ENCODE peak calls at places on chromosomes 4 and X, in eight cellular contexts. One of them, this sample, is unnamed.
A peak's percentile ranks its signal among the peaks of the same experiment; 100 is the strongest.

GRCh38 chr4:119748853-119749252 is 120.2 kb upstream of the PDE5A start:
- DNase-seq in fibroblast of lung: peak; percentile 70
- DNase-seq in fibroblast of mammary gland: peak; percentile 66
- DNase-seq in heart left ventricle: no peak
- DNase-seq in endodermal cell: no peak
- DNase-seq in WERI-Rb-1: no peak
- DNase-seq in BE2C: no peak
- DNase-seq in mesothelial cell of epicardium: no peak
- DNase-seq in this sample: no peak

GRCh38 chr4:26573389-26573794 is 10.5 kb upstream of the TBC1D19 start:
- DNase-seq in fibroblast of lung: peak; percentile 91
- DNase-seq in fibroblast of mammary gland: no peak
- DNase-seq in heart left ventricle: no peak
- DNase-seq in endodermal cell: no peak
- DNase-seq in WERI-Rb-1: no peak
- DNase-seq in BE2C: no peak
- DNase-seq in mesothelial cell of epicardium: no peak
- DNase-seq in this sample: no peak

GRCh38 chr4:107666134-107666533 is 53.9 kb downstream of the PAPSS1 start:
- DNase-seq in fibroblast of lung: peak; percentile 29
- DNase-seq in fibroblast of mammary gland: peak; percentile 48
- DNase-seq in heart left ventricle: no peak
- DNase-seq in endodermal cell: no peak
- DNase-seq in WERI-Rb-1: no peak
- DNase-seq in BE2C: no peak
- DNase-seq in mesothelial cell of epicardium: no peak
- DNase-seq in this sample: no peak

GRCh38 chr4:162056947-162057346 is 106.9 kb downstream of the FSTL5 start:
- DNase-seq in fibroblast of lung: peak; percentile 30
- DNase-seq in fibroblast of mammary gland: no peak
- DNase-seq in heart left ventricle: peak; percentile 9
- DNase-seq in endodermal cell: peak; percentile 48
- DNase-seq in WERI-Rb-1: peak; percentile 97
- DNase-seq in BE2C: no peak
- DNase-seq in mesothelial cell of epicardium: no peak
- DNase-seq in this sample: peak; percentile 76

GRCh38 chrX:20547649-20548051 is 280.9 kb upstream of the RPS6KA3 start:
- DNase-seq in fibroblast of lung: peak; percentile 81
- DNase-seq in fibroblast of mammary gland: peak; percentile 64
- DNase-seq in heart left ventricle: no peak
- DNase-seq in endodermal cell: no peak
- DNase-seq in WERI-Rb-1: no peak
- DNase-seq in BE2C: no peak
- DNase-seq in mesothelial cell of epicardium: no peak
- DNase-seq in this sample: no peak

GRCh38 chrX:31445542-31445941 is 373.7 kb upstream of the FTHL17 start:
- DNase-seq in fibroblast of lung: no peak
- DNase-seq in fibroblast of mammary gland: no peak
- DNase-seq in heart left ventricle: peak; percentile 6
- DNase-seq in endodermal cell: no peak
- DNase-seq in WERI-Rb-1: no peak
- DNase-seq in BE2C: no peak
- DNase-seq in mesothelial cell of epicardium: no peak
- DNase-seq in this sample: no peak

GRCh38 chrX:39163585-39163984 is 362.3 kb downstream of the MID1IP1 start:
- DNase-seq in fibroblast of lung: peak; percentile 6
- DNase-seq in fibroblast of mammary gland: no peak
- DNase-seq in heart left ventricle: no peak
- DNase-seq in endodermal cell: no peak
- DNase-seq in WERI-Rb-1: no peak
- DNase-seq in BE2C: no peak
- DNase-seq in mesothelial cell of epicardium: no peak
- DNase-seq in this sample: no peak

GRCh38 chrX:43560247-43560946 is 95.7 kb upstream of the MAOA start:
- DNase-seq in fibroblast of lung: no peak
- DNase-seq in fibroblast of mammary gland: no peak
- DNase-seq in heart left ventricle: no peak
- DNase-seq in endodermal cell: no peak
- DNase-seq in WERI-Rb-1: peak; percentile 8
- DNase-seq in BE2C: no peak
- DNase-seq in mesothelial cell of epicardium: no peak
- DNase-seq in this sample: no peak

GRCh38 chr4:53067125-53067802 is 205.1 kb downstream of the RASL11B start:
- DNase-seq in fibroblast of lung: no peak
- DNase-seq in fibroblast of mammary gland: no peak
- DNase-seq in heart left ventricle: no peak
- DNase-seq in endodermal cell: no peak
- DNase-seq in WERI-Rb-1: no peak
- DNase-seq in BE2C: no peak
- DNase-seq in mesothelial cell of epicardium: no peak
- DNase-seq in this sample: no peak

GRCh38 chrX:63128509-63128908 is 222.6 kb downstream of the SPIN4 start:
- DNase-seq in fibroblast of lung: peak; percentile 1
- DNase-seq in fibroblast of mammary gland: peak; percentile 22
- DNase-seq in heart left ventricle: no peak
- DNase-seq in endodermal cell: peak; percentile 62
- DNase-seq in WERI-Rb-1: peak; percentile 25
- DNase-seq in BE2C: no peak
- DNase-seq in mesothelial cell of epicardium: no peak
- DNase-seq in this sample: peak; percentile 11

GRCh38 chr4:109411964-109412363 is 21.7 kb upstream of the SEC24B start:
- DNase-seq in fibroblast of lung: no peak
- DNase-seq in fibroblast of mammary gland: no peak
- DNase-seq in heart left ventricle: peak; percentile 40
- DNase-seq in endodermal cell: no peak
- DNase-seq in WERI-Rb-1: no peak
- DNase-seq in BE2C: peak; percentile 54
- DNase-seq in mesothelial cell of epicardium: peak; percentile 52
- DNase-seq in this sample: no peak

GRCh38 chr4:1985780-1986577 is 22.8 kb downstream of the NELFA start:
- DNase-seq in fibroblast of lung: no peak
- DNase-seq in fibroblast of mammary gland: no peak
- DNase-seq in heart left ventricle: no peak
- DNase-seq in endodermal cell: no peak
- DNase-seq in WERI-Rb-1: no peak
- DNase-seq in BE2C: no peak
- DNase-seq in mesothelial cell of epicardium: no peak
- DNase-seq in this sample: no peak

GRCh38 chr4:86977621-86978184 is 42.9 kb downstream of the AFF1 start:
- DNase-seq in fibroblast of lung: peak; percentile 83
- DNase-seq in fibroblast of mammary gland: peak; percentile 86
- DNase-seq in heart left ventricle: no peak
- DNase-seq in endodermal cell: no peak
- DNase-seq in WERI-Rb-1: no peak
- DNase-seq in BE2C: no peak
- DNase-seq in mesothelial cell of epicardium: no peak
- DNase-seq in this sample: no peak

GRCh38 chr4:1049591-1049905 is 38.1 kb downstream of the FGFRL1 start:
- DNase-seq in fibroblast of lung: no peak
- DNase-seq in fibroblast of mammary gland: no peak
- DNase-seq in heart left ventricle: peak; percentile 18
- DNase-seq in endodermal cell: no peak
- DNase-seq in WERI-Rb-1: no peak
- DNase-seq in BE2C: no peak
- DNase-seq in mesothelial cell of epicardium: no peak
- DNase-seq in this sample: no peak

DNA sequence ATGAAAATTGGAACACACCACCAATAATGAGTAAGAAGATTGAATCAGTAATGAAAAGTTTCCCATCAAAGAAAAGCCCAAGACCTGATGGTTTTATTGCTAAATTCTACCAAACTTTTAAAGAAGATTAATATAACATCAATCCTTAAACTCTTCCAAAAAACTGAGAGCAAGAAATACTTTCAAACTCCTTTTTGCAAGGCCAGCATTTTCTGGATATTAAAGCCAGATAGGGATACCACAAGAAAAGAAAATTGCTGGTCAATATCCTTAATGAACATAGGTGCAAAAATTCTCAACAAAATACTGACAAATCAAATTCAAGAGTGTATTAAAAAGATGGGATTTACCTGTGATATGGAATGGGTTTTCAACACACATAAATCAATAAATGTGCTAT is 484.6 kb downstream of the ANKRD50 start:
- DNase-seq in fibroblast of lung: no peak
- DNase-seq in fibroblast of mammary gland: no peak
- DNase-seq in heart left ventricle: no peak
- DNase-seq in endodermal cell: no peak
- DNase-seq in WERI-Rb-1: no peak
- DNase-seq in BE2C: no peak
- DNase-seq in mesothelial cell of epicardium: no peak
- DNase-seq in this sample: no peak
- TF ChIP-seq CTCF in fibroblast of lung: no peak
- TF ChIP-seq CTCF in fibroblast of mammary gland: no peak
- TF ChIP-seq CTCF in heart left ventricle: no peak
- TF ChIP-seq CTCF in endodermal cell: no peak
- TF ChIP-seq CTCF in WERI-Rb-1: no peak
- TF ChIP-seq CTCF in BE2C: no peak
- TF ChIP-seq CTCF in mesothelial cell of epicardium: no peak
- TF ChIP-seq CTCF in this sample: no peak

GRCh38 chrX:50747471-50747900 is 66.5 kb downstream of the SHROOM4 start:
- DNase-seq in fibroblast of lung: peak; percentile 53
- DNase-seq in fibroblast of mammary gland: peak; percentile 30
- DNase-seq in heart left ventricle: peak; percentile 7
- DNase-seq in endodermal cell: peak; percentile 61
- DNase-seq in WERI-Rb-1: peak; percentile 8
- DNase-seq in BE2C: peak; percentile 21
- DNase-seq in mesothelial cell of epicardium: no peak
- DNase-seq in this sample: peak; percentile 13
- TF ChIP-seq CTCF in fibroblast of lung: peak; percentile 60
- TF ChIP-seq CTCF in fibroblast of mammary gland: peak; percentile 81
- TF ChIP-seq CTCF in heart left ventricle: peak; percentile 59
- TF ChIP-seq CTCF in endodermal cell: peak; percentile 80
- TF ChIP-seq CTCF in WERI-Rb-1: peak; percentile 61
- TF ChIP-seq CTCF in BE2C: peak; percentile 76
- TF ChIP-seq CTCF in mesothelial cell of epicardium: peak; percentile 56
- TF ChIP-seq CTCF in this sample: peak; percentile 60

GRCh38 chr4:65670331-65671031 is at the start of gene EPHA5:
- DNase-seq in fibroblast of lung: peak; percentile 98
- DNase-seq in fibroblast of mammary gland: peak; percentile 56
- DNase-seq in heart left ventricle: peak; percentile 43
- DNase-seq in endodermal cell: peak; percentile 94
- DNase-seq in WERI-Rb-1: peak; percentile 92
- DNase-seq in BE2C: peak; percentile 81
- DNase-seq in mesothelial cell of epicardium: peak; percentile 82
- DNase-seq in this sample: peak; percentile 91
- TF ChIP-seq CTCF in fibroblast of lung: peak; percentile 8
- TF ChIP-seq CTCF in fibroblast of mammary gland: no peak
- TF ChIP-seq CTCF in heart left ventricle: no peak
- TF ChIP-seq CTCF in endodermal cell: peak; percentile 65
- TF ChIP-seq CTCF in WERI-Rb-1: peak; percentile 45
- TF ChIP-seq CTCF in BE2C: no peak
- TF ChIP-seq CTCF in mesothelial cell of epicardium: no peak
- TF ChIP-seq CTCF in this sample: peak; percentile 33

DNA sequence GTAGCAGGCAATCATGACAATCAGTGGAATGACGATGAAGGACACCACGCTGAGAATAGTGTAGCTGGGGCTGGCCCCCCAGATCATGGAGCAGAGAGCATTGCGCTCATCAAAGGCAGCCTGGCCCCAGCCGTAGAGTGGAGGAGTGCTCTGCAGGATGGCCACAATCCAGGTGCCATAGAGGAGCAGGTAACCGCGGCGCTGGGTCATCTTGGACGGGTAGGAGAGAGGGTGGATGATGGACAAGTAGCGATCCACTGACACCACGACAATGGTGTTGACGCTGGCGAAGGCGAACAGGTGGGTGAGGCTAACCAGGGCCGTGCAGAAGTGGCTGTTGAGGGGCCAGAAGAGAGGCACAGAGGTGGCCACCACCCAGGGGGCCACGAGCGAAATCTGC is 2.8 kb downstream of the GPR101 start:
- DNase-seq in fibroblast of lung: no peak
- DNase-seq in fibroblast of mammary gland: no peak
- DNase-seq in heart left ventricle: no peak
- DNase-seq in endodermal cell: no peak
- DNase-seq in WERI-Rb-1: no peak
- DNase-seq in BE2C: no peak
- DNase-seq in mesothelial cell of epicardium: no peak
- DNase-seq in this sample: no peak
- TF ChIP-seq CTCF in fibroblast of lung: no peak
- TF ChIP-seq CTCF in fibroblast of mammary gland: no peak
- TF ChIP-seq CTCF in heart left ventricle: no peak
- TF ChIP-seq CTCF in endodermal cell: no peak
- TF ChIP-seq CTCF in WERI-Rb-1: no peak
- TF ChIP-seq CTCF in BE2C: no peak
- TF ChIP-seq CTCF in mesothelial cell of epicardium: no peak
- TF ChIP-seq CTCF in this sample: no peak

GRCh38 chr4:123399638-123400358 is 3.2 kb downstream of the SPRY1 start:
- DNase-seq in fibroblast of lung: peak; percentile 23
- DNase-seq in fibroblast of mammary gland: peak; percentile 42
- DNase-seq in heart left ventricle: no peak
- DNase-seq in endodermal cell: no peak
- DNase-seq in WERI-Rb-1: no peak
- DNase-seq in BE2C: no peak
- DNase-seq in mesothelial cell of epicardium: no peak
- DNase-seq in this sample: no peak

GRCh38 chr4:123398151-123398802 is 1.7 kb downstream of the SPRY1 start:
- DNase-seq in fibroblast of lung: peak; percentile 63
- DNase-seq in fibroblast of mammary gland: peak; percentile 50
- DNase-seq in heart left ventricle: peak; percentile 65
- DNase-seq in endodermal cell: peak; percentile 87
- DNase-seq in WERI-Rb-1: peak; percentile 78
- DNase-seq in BE2C: peak; percentile 75
- DNase-seq in mesothelial cell of epicardium: peak; percentile 80
- DNase-seq in this sample: peak; percentile 89

GRCh38 chr4:123396294-123397275 is at the start of gene SPRY1:
- DNase-seq in fibroblast of lung: peak; percentile 93
- DNase-seq in fibroblast of mammary gland: peak; percentile 90
- DNase-seq in heart left ventricle: peak; percentile 92
- DNase-seq in endodermal cell: peak; percentile 96
- DNase-seq in WERI-Rb-1: peak; percentile 94
- DNase-seq in BE2C: peak; percentile 79
- DNase-seq in mesothelial cell of epicardium: peak; percentile 78
- DNase-seq in this sample: peak; percentile 83

GRCh38 chr4:123397276-123398150 is 918 bp downstream of the SPRY1 start:
- DNase-seq in fibroblast of lung: peak; percentile 45
- DNase-seq in fibroblast of mammary gland: peak; percentile 42
- DNase-seq in heart left ventricle: peak; percentile 45
- DNase-seq in endodermal cell: peak; percentile 87
- DNase-seq in WERI-Rb-1: peak; percentile 67
- DNase-seq in BE2C: peak; percentile 40
- DNase-seq in mesothelial cell of epicardium: peak; percentile 60
- DNase-seq in this sample: peak; percentile 76

GRCh38 chr4:123398803-123399637 is 2.4 kb downstream of the SPRY1 start:
- DNase-seq in fibroblast of lung: peak; percentile 73
- DNase-seq in fibroblast of mammary gland: peak; percentile 75
- DNase-seq in heart left ventricle: peak; percentile 61
- DNase-seq in endodermal cell: peak; percentile 79
- DNase-seq in WERI-Rb-1: peak; percentile 54
- DNase-seq in BE2C: no peak
- DNase-seq in mesothelial cell of epicardium: peak; percentile 63
- DNase-seq in this sample: peak; percentile 68
- TF ChIP-seq CTCF in fibroblast of lung: peak; percentile 29
- TF ChIP-seq CTCF in fibroblast of mammary gland: peak; percentile 20
- TF ChIP-seq CTCF in heart left ventricle: peak; percentile 14
- TF ChIP-seq CTCF in endodermal cell: peak; percentile 42
- TF ChIP-seq CTCF in WERI-Rb-1: no peak
- TF ChIP-seq CTCF in BE2C: no peak
- TF ChIP-seq CTCF in mesothelial cell of epicardium: no peak
- TF ChIP-seq CTCF in this sample: no peak

GRCh38 chr4:56757270-56757746 is 64.2 kb downstream of the SPINK2 start:
- DNase-seq in fibroblast of lung: peak; percentile 73
- DNase-seq in fibroblast of mammary gland: peak; percentile 87
- DNase-seq in heart left ventricle: no peak
- DNase-seq in endodermal cell: peak; percentile 61
- DNase-seq in WERI-Rb-1: peak; percentile 53
- DNase-seq in BE2C: no peak
- DNase-seq in mesothelial cell of epicardium: no peak
- DNase-seq in this sample: peak; percentile 18
- TF ChIP-seq CTCF in fibroblast of lung: no peak
- TF ChIP-seq CTCF in fibroblast of mammary gland: no peak
- TF ChIP-seq CTCF in heart left ventricle: no peak
- TF ChIP-seq CTCF in endodermal cell: no peak
- TF ChIP-seq CTCF in WERI-Rb-1: no peak
- TF ChIP-seq CTCF in BE2C: no peak
- TF ChIP-seq CTCF in mesothelial cell of epicardium: no peak
- TF ChIP-seq CTCF in this sample: no peak

GRCh38 chrX:56798866-56799864 is 70.1 kb downstream of the NBDY start:
- DNase-seq in fibroblast of lung: no peak
- DNase-seq in fibroblast of mammary gland: no peak
- DNase-seq in heart left ventricle: no peak
- DNase-seq in endodermal cell: peak; percentile 41
- DNase-seq in WERI-Rb-1: peak; percentile 78
- DNase-seq in BE2C: no peak
- DNase-seq in mesothelial cell of epicardium: peak; percentile 37
- DNase-seq in this sample: no peak
- TF ChIP-seq CTCF in fibroblast of lung: no peak
- TF ChIP-seq CTCF in fibroblast of mammary gland: no peak
- TF ChIP-seq CTCF in heart left ventricle: no peak
- TF ChIP-seq CTCF in endodermal cell: no peak
- TF ChIP-seq CTCF in WERI-Rb-1: peak; percentile 37
- TF ChIP-seq CTCF in BE2C: no peak
- TF ChIP-seq CTCF in mesothelial cell of epicardium: no peak
- TF ChIP-seq CTCF in this sample: no peak